ENCODE peak calls at places on chromosome 3, in six cellular contexts. T is mesendoderm; A is heart left ventricle; Y is CD4-positive, alpha-beta memory T cell; R is cardiac muscle cell; G is K562. E is an unnamed sample.

GRCh38 chr3:186290791-186291190 is 71.2 kb downstream of the DGKG start:
- DNase-seq in Y (no peak), G (no peak), A (no peak), R (no peak), T (no peak), E (no peak)

GRCh38 chr3:115658337-115659181 is 35.2 kb downstream of the GAP43 start:
- DNase-seq in A (peak; percentile 90), R (peak; percentile 80), T (peak; percentile 95), Y (peak; percentile 71), G (peak; percentile 79), E (peak; percentile 32)

GRCh38 chr3:73502609-73503560 is 121.9 kb downstream of the PDZRN3 start:
- DNase-seq in T (peak; percentile 86), R (peak; percentile 84), Y (peak; percentile 24), G (peak; percentile 55), A (peak; percentile 63), E (peak; percentile 39)

GRCh38 chr3:141477224-141477623 is 9.6 kb upstream of the RASA2 start:
- DNase-seq in Y (no peak), T (peak; percentile 41), A (no peak), G (no peak), R (no peak), E (no peak)

GRCh38 chr3:69392415-69392814 is 6.5 kb upstream of the FRMD4B start:
- DNase-seq in A (no peak), G (no peak), R (no peak), T (no peak), Y (no peak), E (no peak)

GRCh38 chr3:134333522-134334181 is 40.6 kb downstream of the AMOTL2 start:
- DNase-seq in T (peak; percentile 99), A (peak; percentile 56), G (no peak), R (peak; percentile 32), Y (no peak), E (no peak)

GRCh38 chr3:22450785-22451400 is 699.9 kb upstream of the ZNF385D start:
- DNase-seq in G (no peak), A (no peak), T (peak; percentile 19), R (no peak), Y (no peak), E (no peak)

GRCh38 chr3:52277071-52277964 is 1.1 kb downstream of the WDR82 start:
- DNase-seq in Y (peak; percentile 69), A (peak; percentile 85), G (no peak), R (peak; percentile 81), T (peak; percentile 61), E (peak; percentile 64)

GRCh38 chr3:11452988-11453847 is 181.0 kb downstream of the ATG7 start:
- DNase-seq in G (no peak), A (no peak), T (peak; percentile 39), R (no peak), Y (no peak), E (peak; percentile 25)

GRCh38 chr3:25074151-25074550 is 353.9 kb upstream of the RARB start:
- DNase-seq in Y (no peak), T (peak; percentile 14), G (no peak), R (no peak), A (no peak), E (no peak)

GRCh38 chr3:179861292-179861691 is 175.4 kb downstream of the PEX5L start:
- DNase-seq in G (no peak), A (no peak), T (no peak), R (no peak), Y (no peak), E (no peak)

GRCh38 chr3:12658593-12659058 is 5.3 kb downstream of the RAF1 start:
- DNase-seq in G (no peak), R (peak; percentile 45), T (no peak), Y (no peak), A (no peak), E (no peak)

GRCh38 chr3:12660196-12660595 is 3.7 kb downstream of the RAF1 start:
- DNase-seq in R (no peak), A (no peak), G (no peak), T (no peak), Y (no peak), E (no peak)

GRCh38 chr3:12656850-12657249 is 7.1 kb downstream of the RAF1 start:
- DNase-seq in A (no peak), Y (no peak), T (no peak), R (no peak), G (no peak), E (no peak)

GRCh38 chr3:12661926-12662592 is 1.9 kb downstream of the RAF1 start:
- DNase-seq in R (no peak), A (no peak), Y (peak; percentile 10), T (no peak), G (no peak), E (no peak)

DNA sequence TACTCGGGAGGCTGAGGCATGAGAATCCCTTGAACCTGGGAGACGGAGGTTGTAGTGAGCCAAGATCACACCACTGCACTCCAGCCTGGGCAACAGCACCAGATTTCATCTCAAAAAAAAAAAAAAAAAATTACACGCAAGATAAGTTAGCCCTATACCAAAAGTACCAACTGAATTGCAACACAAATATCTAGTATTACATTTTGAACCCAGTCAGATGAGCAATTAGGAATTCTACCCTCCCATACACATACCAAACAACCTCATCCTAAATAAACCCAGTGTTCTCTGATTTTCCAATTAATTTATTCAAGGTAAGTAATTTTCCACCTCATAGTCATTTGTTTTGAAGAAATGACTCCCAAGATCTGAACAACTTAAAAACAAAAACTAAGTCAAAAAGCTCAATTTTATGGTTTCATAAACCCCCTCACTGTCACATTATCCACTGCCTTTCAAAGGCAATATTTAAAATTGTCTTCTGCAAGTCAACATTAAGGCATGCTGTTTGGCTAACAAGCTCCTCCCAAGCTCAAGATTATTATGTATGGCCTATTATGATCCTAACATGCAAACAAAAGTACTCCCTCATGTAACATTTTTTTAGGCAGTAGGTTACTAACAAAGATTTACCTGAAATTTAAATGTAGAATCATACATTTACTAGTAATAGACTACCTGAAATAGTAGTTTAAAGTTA is 4.5 kb downstream of the RAF1 start:
- DNase-seq in T (no peak), Y (no peak), G (no peak), A (no peak), R (no peak), E (no peak)
- H3K27ac ChIP-seq in T (no peak overlapping the region), Y (no peak overlapping the region), G (no peak overlapping the region), A (peak overlapping the region; percentile 43), R (peak overlapping the region; percentile 82), E (no peak overlapping the region)

GRCh38 chr3:138877246-138877645 is 42.5 kb upstream of the PIK3CB start:
- DNase-seq in Y (no peak), G (peak; percentile 37), R (no peak), A (no peak), T (no peak), E (no peak)
- H3K27ac ChIP-seq in Y (no peak overlapping the region), G (peak overlapping the region; percentile 98), R (no peak overlapping the region), A (no peak overlapping the region), T (no peak overlapping the region), E (no peak overlapping the region)

GRCh38 chr3:15269091-15269989 is 63.0 kb downstream of the SH3BP5 start:
- DNase-seq in G (peak; percentile 99), Y (peak; percentile 84), A (peak; percentile 89), T (peak; percentile 52), R (no peak), E (peak; percentile 84)
- H3K27ac ChIP-seq in G (peak overlapping the region; percentile 82), Y (peak overlapping the region; percentile 65), A (no peak overlapping the region), T (no peak overlapping the region), R (no peak overlapping the region), E (peak overlapping the region; percentile 82)

GRCh38 chr3:170868577-170869239 is 1.3 kb downstream of the RPL22L1 start:
- DNase-seq in G (no peak), T (no peak), A (no peak), Y (no peak), R (no peak), E (no peak)

GRCh38 chr3:170867552-170867951 is 2.4 kb downstream of the RPL22L1 start:
- DNase-seq in Y (no peak), T (no peak), A (no peak), G (no peak), R (no peak), E (no peak)

GRCh38 chr3:170867143-170867542 is 2.9 kb downstream of the RPL22L1 start:
- DNase-seq in Y (no peak), G (no peak), R (no peak), A (no peak), T (peak; percentile 89), E (no peak)

GRCh38 chr3:170869240-170869592 is 779 bp downstream of the RPL22L1 start:
- DNase-seq in G (no peak), R (no peak), T (no peak), A (no peak), Y (no peak), E (no peak)

DNA sequence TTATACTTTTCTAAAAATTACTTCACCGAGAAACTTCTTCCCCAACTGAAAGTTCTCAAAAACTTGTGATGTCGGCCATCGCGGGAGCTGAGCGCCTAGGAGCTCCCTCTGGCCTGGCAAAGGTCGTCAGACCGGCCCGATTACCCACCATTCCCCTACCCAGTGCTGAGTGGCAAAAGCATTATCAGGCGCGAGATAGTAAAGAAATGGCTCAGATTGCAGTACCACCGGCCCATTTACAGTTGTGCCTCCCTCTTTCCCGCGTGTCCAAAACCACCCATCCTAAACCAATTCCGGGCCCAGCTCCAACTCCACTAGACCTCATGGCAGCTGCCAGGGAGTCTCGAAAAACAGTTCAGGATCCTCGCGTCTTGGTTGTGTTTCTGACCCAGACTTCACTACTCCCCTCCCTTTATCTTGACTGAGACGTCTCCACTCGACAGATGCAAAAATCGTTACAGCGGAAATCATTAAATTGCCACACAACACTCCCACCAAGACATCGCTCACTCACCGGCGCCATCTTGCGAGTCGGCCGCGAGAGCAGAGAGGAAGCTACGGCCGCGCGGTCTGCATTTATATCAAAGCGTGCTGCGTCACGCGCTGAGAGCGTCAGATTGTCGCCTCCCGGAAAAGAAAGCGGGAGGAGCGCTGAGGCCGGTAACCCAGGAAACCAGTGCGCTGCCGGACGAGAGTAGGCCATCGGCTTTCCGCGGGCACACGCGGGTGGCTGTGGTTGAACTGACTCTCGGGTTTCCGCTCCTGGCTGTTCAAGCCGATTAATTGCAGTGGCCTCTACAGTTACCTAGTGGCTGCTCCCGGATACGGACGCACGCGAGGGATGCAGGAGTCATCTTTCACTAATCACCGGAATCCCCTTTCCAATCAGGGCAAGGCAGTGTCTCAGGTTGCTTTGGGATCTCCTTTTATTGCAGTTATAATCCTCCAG is at the start of gene RPL22L1:
- DNase-seq in A (peak; percentile 96), T (peak; percentile 98), G (peak; percentile 79), Y (peak; percentile 94), R (peak; percentile 96), E (no peak)
- H3K27ac ChIP-seq in A (peak within 1 kb of the TSS; percentile 68), T (peak within 1 kb of the TSS; percentile 88), G (peak within 1 kb of the TSS; percentile 96), Y (peak within 1 kb of the TSS; percentile 82), R (peak within 1 kb of the TSS; percentile 93), E (peak within 1 kb of the TSS; percentile 86)

GRCh38 chr3:57079221-57079831 is 18.9 kb downstream of the SPATA12 start:
- DNase-seq in A (peak; percentile 43), G (peak; percentile 90), Y (no peak), T (peak; percentile 81), R (peak; percentile 86), E (no peak)
- H3K27ac ChIP-seq in A (no peak overlapping the region), G (no peak overlapping the region), Y (no peak overlapping the region), T (no peak overlapping the region), R (no peak overlapping the region), E (no peak overlapping the region)

GRCh38 chr3:129604223-129604941 is 2.1 kb downstream of the PLXND1 start:
- DNase-seq in T (no peak), R (no peak), A (no peak), G (no peak), Y (no peak), E (no peak)
- H3K27ac ChIP-seq in T (no peak overlapping the region), R (no peak overlapping the region), A (peak overlapping the region; percentile 96), G (no peak overlapping the region), Y (no peak overlapping the region), E (peak overlapping the region; percentile 33)

GRCh38 chr3:14248477-14248848 is 69.8 kb downstream of the LSM3 start:
- DNase-seq in R (no peak), Y (no peak), A (no peak), G (no peak), T (no peak), E (no peak)
- H3K27ac ChIP-seq in R (no peak overlapping the region), Y (no peak overlapping the region), A (no peak overlapping the region), G (no peak overlapping the region), T (no peak overlapping the region), E (peak overlapping the region; percentile 74)